ENCODE peak calls at places on chromosomes 6 and 20, in five cellular contexts. One of them, this sample, is unnamed.

GRCh38 chr20:60294627-60295026 is 336.4 kb downstream of the CDH26 start:
- DNase-seq in fibroblast of mammary gland: no peak
- DNase-seq in ELF-1: no peak
- DNase-seq in WERI-Rb-1: no peak
- DNase-seq in PC-3: no peak
- DNase-seq in this sample: no peak

GRCh38 chr6:33602180-33602579 is 18.9 kb upstream of the ITPR3 start:
- DNase-seq in WERI-Rb-1: no peak
- DNase-seq in fibroblast of mammary gland: no peak
- DNase-seq in ELF-1: no peak
- DNase-seq in PC-3: no peak
- DNase-seq in this sample: no peak

GRCh38 chr20:63312690-63313348 is 19.8 kb downstream of the COL20A1 start:
- DNase-seq in PC-3: no peak
- DNase-seq in fibroblast of mammary gland: no peak
- DNase-seq in ELF-1: no peak
- DNase-seq in WERI-Rb-1: no peak
- DNase-seq in this sample: no peak

GRCh38 chr6:11847515-11848244 is 69.1 kb upstream of the ADTRP start:
- DNase-seq in fibroblast of mammary gland: no peak
- DNase-seq in WERI-Rb-1: no peak
- DNase-seq in PC-3: no peak
- DNase-seq in ELF-1: peak
- DNase-seq in this sample: no peak

GRCh38 chr6:44268095-44268628 is 2.1 kb upstream of the TMEM151B start:
- DNase-seq in PC-3: peak
- DNase-seq in fibroblast of mammary gland: peak
- DNase-seq in WERI-Rb-1: peak
- DNase-seq in ELF-1: peak
- DNase-seq in this sample: peak

GRCh38 chr20:43669332-43669731 is 2.4 kb downstream of the MYBL2 start:
- DNase-seq in WERI-Rb-1: no peak
- DNase-seq in ELF-1: no peak
- DNase-seq in PC-3: peak
- DNase-seq in fibroblast of mammary gland: peak
- DNase-seq in this sample: peak

GRCh38 chr6:132816665-132817064 is 2.3 kb downstream of the RPS12 start:
- DNase-seq in PC-3: no peak
- DNase-seq in WERI-Rb-1: no peak
- DNase-seq in ELF-1: no peak
- DNase-seq in fibroblast of mammary gland: no peak
- DNase-seq in this sample: no peak

GRCh38 chr6:135833806-135834205 is 17.7 kb upstream of the PDE7B start:
- DNase-seq in ELF-1: no peak
- DNase-seq in fibroblast of mammary gland: no peak
- DNase-seq in WERI-Rb-1: no peak
- DNase-seq in PC-3: no peak
- DNase-seq in this sample: no peak

GRCh38 chr6:66496659-66497058 is 789.6 kb upstream of the EYS start:
- DNase-seq in ELF-1: no peak
- DNase-seq in fibroblast of mammary gland: peak
- DNase-seq in WERI-Rb-1: peak
- DNase-seq in PC-3: peak
- DNase-seq in this sample: no peak

GRCh38 chr20:9590189-9590588 is 75.8 kb downstream of the LAMP5 start:
- DNase-seq in WERI-Rb-1: no peak
- DNase-seq in fibroblast of mammary gland: peak
- DNase-seq in ELF-1: no peak
- DNase-seq in PC-3: peak
- DNase-seq in this sample: peak

GRCh38 chr6:166957087-166957804 is 896 bp upstream of the RNASET2 start:
- DNase-seq in fibroblast of mammary gland: no peak
- DNase-seq in WERI-Rb-1: peak
- DNase-seq in PC-3: no peak
- DNase-seq in ELF-1: peak
- DNase-seq in this sample: no peak